ENCODE peak calls at places on chromosomes 7 and 10, in eight cellular contexts. M is activated CD8-positive, alpha-beta T cell treated with anti-CD3 and anti-CD28 coated beads for 36 hours; P is cardiac fibroblast; B is body of pancreas; K is AG09319; S is dorsolateral prefrontal cortex; J is RWPE1; X is nephron progenitor cell. R is an unnamed sample.

GRCh38 chr7:55502209-55502608 is 70.1 kb downstream of the VOPP1 start:
- DNase-seq in P (no peak), K (no peak), B (no peak), M (no peak), S (no peak), X (no peak), J (no peak), R (no peak)

GRCh38 chr10:23187155-23187554 is 5.0 kb upstream of the PTF1A start:
- DNase-seq in M (no peak), B (no peak), P (no peak), J (no peak), S (no peak), K (no peak), X (no peak), R (no peak)

GRCh38 chr10:111475720-111476119 is 398.9 kb downstream of the ADRA2A start:
- DNase-seq in P (peak; percentile 15), B (no peak), M (no peak), S (no peak), X (no peak), K (no peak), J (peak; percentile 14), R (no peak)

GRCh38 chr10:75606203-75606779 is 174.9 kb downstream of the LRMDA start:
- DNase-seq in X (no peak), B (no peak), J (no peak), M (no peak), P (no peak), S (no peak), K (no peak), R (peak; percentile 18)

GRCh38 chr10:7789390-7789789 is 1.4 kb downstream of the ATP5F1C start:
- DNase-seq in J (peak; percentile 13), S (no peak), B (no peak), K (no peak), X (peak; percentile 3), P (peak; percentile 36), M (no peak), R (no peak)

GRCh38 chr7:23468721-23469149 is 1.6 kb downstream of the IGF2BP3 start:
- DNase-seq in X (peak; percentile 43), S (no peak), K (no peak), B (no peak), P (peak; percentile 14), J (no peak), M (peak; percentile 21), R (no peak)

GRCh38 chr7:157138101-157138423 is 664 bp upstream of the UBE3C start:
- DNase-seq in J (no peak), P (no peak), B (no peak), S (no peak), X (no peak), M (no peak), K (no peak), R (no peak)

GRCh38 chr7:94252971-94253370 is 141.7 kb upstream of the COL1A2 start:
- DNase-seq in K (no peak), X (no peak), B (no peak), P (no peak), J (no peak), M (no peak), S (no peak), R (no peak)

GRCh38 chr7:27697861-27698430 is 35.3 kb upstream of the HIBADH start:
- DNase-seq in S (no peak), K (no peak), B (no peak), P (peak; percentile 41), M (peak; percentile 34), J (no peak), X (no peak), R (peak; percentile 36)

GRCh38 chr7:137591444-137591843 is 247.9 kb upstream of the PTN start:
- DNase-seq in M (no peak), X (no peak), B (no peak), S (no peak), K (no peak), J (peak; percentile 9), P (peak; percentile 80), R (no peak)

GRCh38 chr7:1689356-1689755 is 19.3 kb downstream of the ELFN1 start:
- DNase-seq in P (no peak), M (no peak), K (no peak), X (no peak), S (no peak), B (no peak), J (no peak), R (no peak)

GRCh38 chr10:52818019-52818418 is 45.4 kb upstream of the MBL2 start:
- DNase-seq in P (peak; percentile 66), B (no peak), X (peak; percentile 10), S (no peak), K (no peak), M (no peak), J (peak; percentile 44), R (peak; percentile 33)

GRCh38 chr10:58385784-58386112 is 538 bp downstream of the TFAM start:
- DNase-seq in K (no peak), M (peak; percentile 19), J (peak; percentile 49), X (peak; percentile 62), P (peak; percentile 25), S (peak; percentile 12), B (peak; percentile 19), R (peak; percentile 20)

GRCh38 chr7:26449175-26450165 is 157.8 kb downstream of the SNX10 start:
- DNase-seq in M (no peak), B (no peak), P (peak; percentile 34), J (peak; percentile 52), K (no peak), S (no peak), X (no peak), R (no peak)

GRCh38 chr10:71693377-71693776 is 26.2 kb downstream of the C10orf105 start:
- DNase-seq in K (no peak), X (no peak), M (no peak), S (no peak), B (no peak), J (no peak), P (peak; percentile 52), R (no peak)

GRCh38 chr10:105761861-105762260 is 1120.8 kb downstream of the SORCS3 start:
- DNase-seq in J (no peak), P (no peak), X (no peak), S (no peak), K (no peak), B (no peak), M (no peak), R (no peak)

GRCh38 chr10:118810796-118811195 is 56.0 kb upstream of the CACUL1 start:
- DNase-seq in M (no peak), J (no peak), B (no peak), S (no peak), X (no peak), P (no peak), K (no peak), R (no peak)

GRCh38 chr7:130741336-130741995 is 7.5 kb upstream of the KLF14 start:
- DNase-seq in M (no peak), S (no peak), P (no peak), B (no peak), X (no peak), K (no peak), J (no peak), R (peak; percentile 34)

GRCh38 chr7:82778021-82778420 is 334.4 kb upstream of the CACNA2D1 start:
- DNase-seq in X (no peak), K (no peak), J (no peak), M (no peak), B (no peak), P (peak; percentile 22), S (no peak), R (no peak)

GRCh38 chr7:157276091-157276561 is 60.7 kb upstream of the DNAJB6 start:
- DNase-seq in M (no peak), S (no peak), K (no peak), X (no peak), J (no peak), B (no peak), P (no peak), R (peak; percentile 25)

GRCh38 chr10:102450374-102451104 is 804 bp downstream of the C10orf95 start:
- DNase-seq in X (peak; percentile 77), M (peak; percentile 87), S (peak; percentile 88), P (peak; percentile 55), K (no peak), B (peak; percentile 84), J (peak; percentile 76), R (peak; percentile 94)
- TF ChIP-seq CTCF in X (no peak), M (no peak), S (no peak), P (no peak), K (no peak), B (no peak), J (no peak), R (no peak)

GRCh38 chr10:128530301-128530700 is 404.1 kb upstream of the MKI67 start:
- DNase-seq in S (no peak), X (no peak), J (peak; percentile 23), M (no peak), P (peak; percentile 10), B (no peak), K (no peak), R (no peak)
- TF ChIP-seq CTCF in S (peak; percentile 63), X (peak; percentile 61), J (no peak), M (peak; percentile 31), P (peak; percentile 29), B (peak; percentile 53), K (no peak), R (peak; percentile 40)

DNA sequence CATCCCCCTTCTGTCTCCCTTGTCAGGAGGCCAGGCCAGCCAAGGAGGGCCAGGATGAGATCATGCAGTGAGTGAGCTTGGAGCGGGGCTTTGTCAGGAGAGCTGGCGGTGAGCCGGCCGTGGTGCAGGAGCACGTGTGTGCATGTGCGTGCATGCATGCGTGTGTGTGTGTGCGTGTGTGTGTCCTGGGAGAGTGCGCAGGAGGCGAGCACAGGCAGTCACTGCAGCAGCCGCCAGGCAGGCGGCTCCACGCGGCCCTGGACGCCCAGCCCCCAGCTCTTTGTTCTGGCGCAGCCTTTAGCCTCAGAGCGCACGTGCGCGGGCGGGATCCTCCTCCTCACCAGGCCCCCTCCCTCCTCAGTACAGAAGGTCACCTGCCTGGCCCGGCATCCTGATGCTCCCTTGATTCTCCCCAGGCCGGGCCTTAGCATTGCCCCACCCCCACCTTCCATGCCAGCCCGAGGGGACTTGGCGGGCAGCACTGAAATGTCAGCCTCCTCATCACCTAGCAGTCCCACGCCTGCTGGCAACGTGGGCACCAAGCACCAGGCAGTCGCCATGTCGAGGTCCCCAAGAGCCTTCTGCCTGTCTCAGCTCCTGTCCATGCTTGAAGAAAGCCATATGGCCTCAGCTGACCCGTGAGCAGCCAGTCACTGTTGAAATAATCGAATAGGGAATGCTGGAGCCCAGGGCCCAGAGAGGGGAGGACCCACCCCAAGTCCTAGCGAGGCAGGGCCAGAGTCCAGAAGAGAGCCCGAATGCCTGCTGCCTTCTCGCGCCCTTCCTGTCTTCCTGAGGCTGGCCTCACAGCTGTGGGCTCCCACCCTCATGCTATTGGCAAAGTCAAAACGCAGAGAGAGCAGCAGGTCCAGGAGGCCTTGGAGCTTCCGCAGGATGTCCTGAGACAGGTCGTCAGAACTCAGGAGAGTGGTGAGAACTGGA is 125.9 kb upstream of the PPIF start:
- DNase-seq in S (peak; percentile 84), K (peak; percentile 31), M (no peak), B (peak; percentile 69), P (peak; percentile 78), J (no peak), X (peak; percentile 65), R (no peak)
- TF ChIP-seq CTCF in S (no peak), K (no peak), M (no peak), B (no peak), P (no peak), J (no peak), X (no peak), R (no peak)

DNA sequence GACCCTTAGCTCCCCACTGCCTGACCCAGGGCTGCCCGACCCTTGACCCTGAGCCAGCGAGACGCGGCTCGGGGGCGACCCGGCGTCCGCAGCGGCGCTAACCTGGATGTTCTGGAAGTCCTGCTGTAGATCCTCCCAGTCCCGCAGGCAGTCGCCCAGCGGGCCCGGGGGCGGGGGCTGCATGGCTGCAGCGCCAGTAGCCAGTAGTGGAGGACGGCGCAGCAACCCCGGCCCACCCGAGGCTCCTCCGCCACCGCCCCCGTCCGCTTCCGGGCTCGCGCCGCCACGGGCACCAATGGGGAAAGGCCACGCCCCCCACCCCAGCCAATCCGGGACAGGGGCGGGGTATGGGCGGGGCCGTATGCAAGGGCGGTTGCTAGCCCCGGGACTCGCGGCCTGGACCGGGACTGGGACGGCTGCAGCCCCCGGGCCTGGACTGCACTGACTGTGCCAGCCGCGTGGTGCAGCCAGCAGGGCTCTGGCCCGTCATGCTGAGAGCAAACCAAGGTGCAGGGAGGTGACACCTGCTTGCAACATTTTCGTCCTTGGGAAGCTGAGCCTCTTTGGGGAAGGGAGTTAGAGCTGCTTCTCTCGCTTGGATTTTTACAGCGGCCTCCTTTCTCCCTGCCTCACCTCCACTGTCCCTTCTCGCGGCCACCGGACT is at the start of gene TMEM120A:
- DNase-seq in J (peak; percentile 99), P (peak; percentile 88), B (peak; percentile 96), X (peak; percentile 99), S (peak; percentile 92), K (peak; percentile 80), M (peak; percentile 95), R (peak; percentile 100)
- TF ChIP-seq CTCF in J (no peak), P (peak; percentile 14), B (peak; percentile 17), X (no peak), S (peak; percentile 19), K (no peak), M (no peak), R (no peak)